ENCODE peak calls at places on chromosomes 11 and 22, in seven cellular contexts. X is transverse colon, R is Calu3, V is stomach, O is A549, T is tibial nerve, J is PC-9. I is an unnamed sample.
A peak's percentile ranks its signal among the peaks of the same experiment; 100 is the strongest.

GRCh38 chr11:69403556-69404215 is 77.8 kb upstream of the LINC01488 start:
- DNase-seq in X (no peak), J (no peak), V (no peak), R (no peak), O (peak; percentile 37), T (no peak), I (no peak)

GRCh38 chr22:32539631-32540449 is 65.2 kb downstream of the FBXO7 start:
- DNase-seq in J (peak; percentile 72), T (no peak), V (no peak), O (peak; percentile 16), R (no peak), X (peak; percentile 33), I (no peak)

GRCh38 chr22:21022955-21023614 is 8.1 kb downstream of the P2RX6 start:
- DNase-seq in O (no peak), X (no peak), T (no peak), R (no peak), V (no peak), J (no peak), I (peak; percentile 21)

GRCh38 chr11:118180300-118180703 is 3.9 kb upstream of the SCN2B start:
- DNase-seq in V (no peak), T (peak; percentile 23), X (peak; percentile 26), R (no peak), J (no peak), O (peak; percentile 18), I (peak; percentile 75)

GRCh38 chr22:44450503-44450902 is 47.5 kb downstream of the RTL6 start:
- DNase-seq in T (no peak), V (peak; percentile 28), J (peak; percentile 51), O (no peak), X (no peak), R (no peak), I (no peak)

GRCh38 chr11:26930518-26931247 is 63.2 kb upstream of the FIBIN start:
- DNase-seq in J (no peak), T (no peak), O (no peak), X (no peak), R (no peak), V (no peak), I (no peak)

GRCh38 chr11:119380160-119380815 is 1.2 kb downstream of the USP2 start:
- DNase-seq in V (no peak), X (no peak), J (no peak), O (no peak), R (no peak), T (no peak), I (no peak)

GRCh38 chr11:74701351-74701750 is 29.9 kb downstream of the CHRDL2 start:
- DNase-seq in J (no peak), O (peak; percentile 67), R (no peak), V (no peak), X (no peak), T (no peak), I (no peak)

GRCh38 chr11:1877211-1878133 is 14.2 kb downstream of the PRR33 start:
- DNase-seq in J (peak; percentile 32), V (peak; percentile 61), X (peak; percentile 51), O (no peak), T (peak; percentile 19), R (peak; percentile 30), I (peak; percentile 54)

GRCh38 chr11:109789911-109790310 is 303.3 kb upstream of the ZC3H12C start:
- DNase-seq in R (no peak), T (no peak), X (no peak), O (no peak), J (no peak), V (no peak), I (no peak)

GRCh38 chr11:111213256-111213655 is 32.3 kb upstream of the POU2AF2 start:
- DNase-seq in R (no peak), V (no peak), O (no peak), X (no peak), T (no peak), J (no peak), I (no peak)

GRCh38 chr22:19870153-19871022 is 15.7 kb upstream of the GNB1L start:
- DNase-seq in V (no peak), T (peak; percentile 8), O (no peak), R (no peak), J (no peak), X (no peak), I (peak; percentile 41)

GRCh38 chr11:32893091-32893946 is 708 bp downstream of the QSER1 start:
- DNase-seq in O (peak; percentile 65), R (peak; percentile 70), J (peak; percentile 50), T (peak; percentile 29), X (peak; percentile 55), V (peak; percentile 43), I (peak; percentile 67)

DNA sequence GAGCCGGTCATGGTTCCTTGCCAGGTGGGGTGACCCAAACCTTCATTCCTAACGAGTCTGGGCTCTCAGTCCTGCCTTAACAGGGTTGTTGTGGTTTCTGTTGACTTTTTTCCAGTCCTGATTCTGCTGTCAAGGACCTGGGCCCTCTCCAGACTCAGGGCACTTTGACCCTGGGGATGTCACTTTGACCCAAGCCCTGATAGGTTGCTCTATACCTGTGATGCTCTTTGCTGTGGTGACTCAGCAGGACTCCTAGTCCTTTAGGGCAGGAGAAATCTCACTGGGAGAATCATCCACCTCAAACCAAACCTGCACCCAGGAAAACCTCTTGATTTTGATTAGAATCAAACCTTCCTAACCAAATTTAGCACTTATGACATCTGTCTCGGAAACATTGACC is 20.5 kb upstream of the MPPED1 start:
- DNase-seq in R (no peak), T (no peak), O (no peak), V (no peak), J (no peak), X (no peak), I (no peak)
- TF ChIP-seq CTCF in R (no peak), T (no peak), O (no peak), V (no peak), J (no peak), X (no peak), I (no peak)

DNA sequence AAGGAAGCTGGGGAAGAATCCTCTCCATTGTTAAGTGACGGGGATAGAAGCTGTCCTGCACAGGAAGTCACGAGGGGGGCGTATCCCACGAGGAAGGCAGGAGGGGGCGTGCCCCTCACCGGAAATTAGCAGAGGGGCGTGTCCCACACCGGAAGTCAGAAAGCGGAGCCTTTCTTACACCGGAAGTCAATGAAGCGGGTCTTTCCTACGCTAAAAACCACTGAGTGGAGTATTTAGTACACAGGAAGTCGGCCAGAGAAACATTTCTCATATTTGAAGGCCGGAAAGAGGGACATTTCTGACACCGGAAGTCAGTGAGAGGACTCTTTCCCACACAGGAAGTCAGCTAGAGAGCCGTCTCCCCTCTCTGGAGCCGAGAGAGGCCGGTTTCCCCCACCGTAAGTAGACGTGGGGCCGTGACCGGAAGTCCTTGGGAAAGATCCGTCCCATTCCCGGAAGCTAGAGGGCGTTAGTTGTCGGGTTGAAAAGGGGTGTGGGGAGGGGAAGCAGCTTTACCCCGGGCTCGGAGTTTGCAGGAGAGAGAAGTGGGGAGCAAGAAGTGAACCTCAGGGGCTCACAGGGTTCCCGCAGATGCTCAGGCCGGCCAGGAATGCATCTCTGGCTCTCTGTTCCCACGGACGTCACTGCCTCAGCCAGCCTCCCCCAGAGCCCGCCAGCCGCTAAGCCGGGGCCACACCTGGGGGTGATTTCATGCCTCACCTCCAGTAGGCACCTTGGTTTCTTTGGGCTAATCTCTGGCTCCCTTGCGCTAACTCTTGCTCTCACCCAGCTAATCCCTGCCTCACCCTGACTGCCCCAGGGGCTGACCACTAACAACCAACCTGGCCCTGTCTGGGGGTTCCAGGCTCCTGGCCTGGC is 15.4 kb downstream of the MIAT start:
- DNase-seq in V (peak; percentile 88), J (peak; percentile 82), T (peak; percentile 79), O (peak; percentile 94), X (peak; percentile 95), R (peak; percentile 84), I (peak; percentile 93)
- TF ChIP-seq CTCF in V (no peak), J (peak; percentile 59), T (peak; percentile 72), O (peak; percentile 30), X (peak; percentile 70), R (no peak), I (peak; percentile 75)

GRCh38 chr11:61158691-61159381 is 2.4 kb downstream of the VPS37C start:
- DNase-seq in J (peak; percentile 66), O (no peak), R (peak; percentile 28), T (no peak), X (peak; percentile 34), V (no peak), I (no peak)
- TF ChIP-seq CTCF in J (no peak), O (no peak), R (no peak), T (no peak), X (no peak), V (no peak), I (no peak)

GRCh38 chr11:72012897-72013721 is 14.4 kb downstream of the IL18BP start:
- DNase-seq in J (no peak), X (no peak), O (peak; percentile 59), T (peak; percentile 60), V (peak; percentile 85), R (no peak), I (no peak)
- TF ChIP-seq CTCF in J (no peak), X (no peak), O (no peak), T (no peak), V (no peak), R (no peak), I (no peak)

I was measured in BE2C.